ENCODE peak calls at places on chromosomes 12 and 14, in four cellular contexts. K is fibroblast of the aortic adventitia, N is body of pancreas, L is AG04450. V is an unnamed sample.

GRCh38 chr12:56118688-56119045 is 601 bp downstream of the ZC3H10 start:
- DNase-seq in K (no peak), N (no peak), L (no peak), V (no peak)

GRCh38 chr12:113854385-113855136 is 111.6 kb downstream of the RBM19 start:
- DNase-seq in K (no peak), N (peak), L (no peak), V (no peak)

GRCh38 chr12:10304161-10304574 is 3.5 kb upstream of the KLRD1 start:
- DNase-seq in K (peak), N (no peak), L (peak), V (peak)

GRCh38 chr12:105014603-105015002 is 28.5 kb downstream of the NOPCHAP1 start:
- DNase-seq in K (no peak), N (no peak), L (no peak), V (no peak)

GRCh38 chr14:73717998-73718741 is 4.0 kb upstream of the PNMA1 start:
- DNase-seq in K (no peak), N (no peak), L (no peak), V (peak)

GRCh38 chr12:18690653-18691052 is 47.2 kb downstream of the PLCZ1 start:
- DNase-seq in K (peak), N (no peak), L (peak), V (peak)

GRCh38 chr12:6536894-6537579 is 2.7 kb downstream of the GAPDH start:
- DNase-seq in K (peak), N (no peak), L (no peak), V (no peak)

GRCh38 chr14:59362533-59362932 is 102.6 kb downstream of the GPR135 start:
- DNase-seq in K (peak), N (no peak), L (no peak), V (peak)

GRCh38 chr12:1466481-1467260 is 127.7 kb downstream of the FBXL14 start:
- DNase-seq in K (no peak), N (no peak), L (no peak), V (no peak)

GRCh38 chr14:98819132-98819866 is 452.7 kb downstream of the BCL11B start:
- DNase-seq in K (no peak), N (peak), L (no peak), V (no peak)

GRCh38 chr14:85443001-85443400 is 86.9 kb upstream of the FLRT2 start:
- DNase-seq in K (peak), N (no peak), L (no peak), V (peak)

GRCh38 chr14:99287269-99287942 is 15.4 kb upstream of the BCL11B start:
- DNase-seq in K (no peak), N (no peak), L (no peak), V (no peak)

GRCh38 chr14:73246387-73247150 is 9.3 kb downstream of the PAPLN start:
- DNase-seq in K (no peak), N (no peak), L (no peak), V (no peak)

GRCh38 chr12:77189463-77189862 is 124.1 kb upstream of the E2F7 start:
- DNase-seq in K (peak), N (no peak), L (peak), V (peak)

GRCh38 chr14:105475916-105476845 is 1.6 kb downstream of the CRIP2 start:
- DNase-seq in K (peak), N (peak), L (no peak), V (peak)

GRCh38 chr12:108596854-108597558 is 878 bp downstream of the TMEM119 start:
- DNase-seq in K (no peak), N (no peak), L (no peak), V (no peak)

GRCh38 chr12:27193854-27194544 is 50.1 kb upstream of the STK38L start:
- DNase-seq in K (peak), N (peak), L (no peak), V (peak)

GRCh38 chr12:20368653-20369163 is 371 bp downstream of the PDE3A start:
- DNase-seq in K (peak), N (peak), L (no peak), V (peak)

GRCh38 chr14:101039031-101039754 is 135.7 kb upstream of the RTL1 start:
- DNase-seq in K (no peak), N (no peak), L (no peak), V (no peak)

GRCh38 chr12:104667139-104667538 is 210.4 kb downstream of the CHST11 start:
- DNase-seq in K (peak), N (peak), L (no peak), V (peak)

GRCh38 chr12:50188875-50189575 is 21.9 kb upstream of the CERS5 start:
- DNase-seq in K (no peak), N (no peak), L (no peak), V (no peak)

GRCh38 chr12:12185424-12185823 is 81.4 kb downstream of the LRP6 start:
- DNase-seq in K (peak), N (no peak), L (no peak), V (no peak)
- H3K4me3 ChIP-seq in K (no peak), N (no peak), L (no peak), V (no peak)

GRCh38 chr12:52518574-52519469 is 1.4 kb downstream of the KRT5 start:
- DNase-seq in K (no peak), N (no peak), L (no peak), V (no peak)
- TF ChIP-seq CTCF in K (no peak), N (no peak), L (no peak), V (no peak)

DNA sequence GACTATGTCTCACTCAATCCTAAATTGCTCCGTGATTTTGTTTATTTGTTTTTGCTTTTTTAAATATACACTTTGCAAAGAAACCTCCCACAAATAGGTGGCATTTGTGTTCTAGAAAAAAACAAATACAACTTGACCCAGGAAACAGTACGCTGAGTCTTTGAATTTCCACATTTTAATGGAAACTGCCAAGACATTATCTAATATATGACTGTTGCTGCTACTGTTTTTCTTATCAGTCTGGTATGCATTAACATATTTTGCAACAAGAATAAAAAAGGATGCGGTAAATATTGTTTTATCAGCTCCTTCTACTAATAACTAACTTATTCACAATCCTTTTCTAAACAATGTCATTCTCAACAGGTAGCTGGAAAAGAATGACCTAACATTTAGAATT is 187.4 kb downstream of the LRIG3 start:
- DNase-seq in K (no peak), N (no peak), L (no peak), V (peak)
- H3K4me3 ChIP-seq in K (no peak), N (no peak), L (no peak), V (no peak)

DNA sequence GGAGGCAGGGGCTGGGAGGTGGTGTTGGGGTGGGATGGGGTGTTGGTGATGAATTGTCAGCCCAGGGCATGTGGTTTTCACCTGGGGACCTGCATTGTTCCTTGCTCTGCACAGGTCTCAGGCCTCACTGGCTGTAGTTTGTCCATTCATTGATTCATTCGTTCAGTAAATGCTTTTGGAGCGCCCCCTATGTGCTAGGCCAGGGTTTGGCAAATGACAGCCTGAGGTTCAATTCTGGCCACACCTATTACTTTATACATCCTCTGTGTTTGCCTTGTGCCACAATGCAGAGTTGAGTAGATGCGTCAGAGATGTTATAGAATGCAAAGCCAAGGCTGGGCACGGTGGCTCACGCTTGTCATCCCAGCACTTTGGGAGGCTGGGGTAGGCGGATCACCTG is 4.7 kb downstream of the ADCK1 start:
- DNase-seq in K (peak), N (no peak), L (no peak), V (peak)
- TF ChIP-seq CTCF in K (peak), N (no peak), L (peak), V (peak)

DNA sequence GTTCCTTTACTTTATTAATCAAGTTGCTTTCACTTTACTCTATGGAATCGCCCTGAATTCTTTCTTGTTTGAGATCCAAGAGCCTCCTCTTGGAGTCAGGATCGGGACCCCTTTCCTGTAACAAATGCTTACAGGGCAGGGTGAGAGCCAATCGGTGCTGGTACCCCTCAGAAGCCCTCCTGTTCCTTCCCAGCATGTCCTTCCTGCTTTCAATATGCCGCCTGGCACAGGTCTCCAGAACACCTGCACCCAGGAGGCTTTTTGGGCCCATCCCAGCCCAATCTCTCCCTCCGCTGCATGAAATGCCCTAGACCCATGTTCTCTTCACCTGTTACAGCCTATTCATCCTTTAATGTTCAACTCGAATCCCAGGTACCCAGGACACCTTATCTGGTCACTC is 122.2 kb downstream of the FOXN3 start:
- DNase-seq in K (no peak), N (no peak), L (no peak), V (no peak)
- H3K4me3 ChIP-seq in K (no peak), N (no peak), L (no peak), V (no peak)

GRCh38 chr12:116469344-116469743 is 89.8 kb upstream of the MAP1LC3B2 start:
- DNase-seq in K (no peak), N (no peak), L (no peak), V (no peak)
- TF ChIP-seq CTCF in K (no peak), N (no peak), L (no peak), V (no peak)